ENCODE peak calls at places on chromosome 18, in six cellular contexts. S, G, Q, F, P and D are unnamed samples.
A peak's percentile ranks its signal among the peaks of the same experiment; 100 is the strongest.

GRCh38 chr18:31101148-31102019 is 837 bp downstream of the DSC2 start:
- DNase-seq in S (peak; percentile 90), G (peak; percentile 72), Q (no peak), F (no peak), P (no peak), D (peak; percentile 72)

GRCh38 chr18:36187138-36187825 is at the start of gene MOCOS:
- DNase-seq in S (peak; percentile 94), G (peak; percentile 86), Q (no peak), F (peak; percentile 70), P (peak; percentile 73), D (peak; percentile 90)

GRCh38 chr18:56294484-56295183 is 343.8 kb downstream of the TXNL1 start:
- DNase-seq in S (no peak), G (no peak), Q (no peak), F (no peak), P (no peak), D (no peak)

GRCh38 chr18:48739266-48740067 is 200.6 kb downstream of the CTIF start:
- DNase-seq in S (no peak), G (no peak), Q (no peak), F (no peak), P (no peak), D (no peak)

GRCh38 chr18:23498062-23498582 is 5.2 kb upstream of the RMC1 start:
- DNase-seq in S (no peak), G (no peak), Q (no peak), F (no peak), P (no peak), D (no peak)

GRCh38 chr18:3875376-3875775 is 425.4 kb downstream of the TGIF1 start:
- DNase-seq in S (no peak), G (no peak), Q (no peak), F (no peak), P (no peak), D (no peak)

GRCh38 chr18:6810191-6810590 is 80.7 kb downstream of the ARHGAP28 start:
- DNase-seq in S (no peak), G (no peak), Q (no peak), F (no peak), P (no peak), D (no peak)

GRCh38 chr18:45672637-45673036 is 51.3 kb upstream of the SLC14A1 start:
- DNase-seq in S (no peak), G (no peak), Q (no peak), F (no peak), P (no peak), D (no peak)